ENCODE peak calls at places on chromosomes 7 and 10, in eight cellular contexts. U is body of pancreas, K is adrenal gland, L is transverse colon, F is GM20000, M is cardiac muscle cell, G is lower lobe of right lung, O is cardiac fibroblast. Y is an unnamed sample.

GRCh38 chr10:30827531-30828120 is 198.1 kb upstream of the LYZL2 start:
- DNase-seq in U (no peak), F (no peak), M (no peak), O (peak; percentile 79), K (no peak), L (no peak), G (no peak), Y (no peak)

GRCh38 chr10:2890093-2890492 is 177.3 kb upstream of the PFKP start:
- DNase-seq in G (no peak), U (no peak), L (no peak), M (no peak), K (no peak), O (no peak), F (no peak), Y (no peak)

GRCh38 chr10:11551915-11552602 is 59.4 kb downstream of the USP6NL start:
- DNase-seq in G (no peak), M (no peak), K (no peak), U (no peak), O (peak; percentile 86), L (no peak), F (no peak), Y (no peak)

GRCh38 chr7:148287538-148287937 is 303.0 kb upstream of the C7orf33 start:
- DNase-seq in O (no peak), G (no peak), M (no peak), F (no peak), K (no peak), L (no peak), U (no peak), Y (no peak)

GRCh38 chr7:43591551-43592180 is 8.8 kb downstream of the STK17A start:
- DNase-seq in K (no peak), G (no peak), F (no peak), U (no peak), L (no peak), O (no peak), M (no peak), Y (no peak)

GRCh38 chr7:6650086-6650485 is 13.0 kb downstream of the ZNF316 start:
- DNase-seq in G (no peak), F (no peak), L (no peak), U (no peak), M (no peak), O (no peak), K (no peak), Y (peak; percentile 10)

GRCh38 chr10:63498665-63499064 is 22.5 kb upstream of the REEP3 start:
- DNase-seq in U (no peak), L (no peak), M (no peak), K (no peak), F (no peak), O (no peak), G (no peak), Y (no peak)

GRCh38 chr7:39633563-39634550 is 10.5 kb downstream of the RALA start:
- DNase-seq in L (no peak), M (no peak), G (no peak), O (no peak), K (no peak), F (no peak), U (no peak), Y (no peak)

GRCh38 chr10:53839437-53840039 is 961.5 kb downstream of the PCDH15 start:
- DNase-seq in L (no peak), M (peak; percentile 34), G (no peak), K (no peak), F (no peak), U (no peak), O (peak; percentile 34), Y (no peak)

GRCh38 chr10:133162178-133162909 is 2.3 kb downstream of the KNDC1 start:
- DNase-seq in M (no peak), U (no peak), K (peak; percentile 83), L (no peak), O (no peak), G (peak; percentile 59), F (no peak), Y (no peak)

GRCh38 chr10:133161486-133162051 is 1.6 kb downstream of the KNDC1 start:
- DNase-seq in U (no peak), M (no peak), F (no peak), G (peak; percentile 39), L (no peak), O (no peak), K (peak; percentile 81), Y (no peak)

GRCh38 chr10:133159611-133159949 is 439 bp upstream of the KNDC1 start:
- DNase-seq in U (no peak), M (no peak), O (no peak), K (no peak), F (no peak), L (no peak), G (no peak), Y (no peak)

GRCh38 chr10:133159950-133160812 is at the start of gene KNDC1:
- DNase-seq in L (no peak), K (peak; percentile 74), G (peak; percentile 49), O (peak; percentile 32), F (peak; percentile 73), U (peak; percentile 34), M (peak; percentile 84), Y (no peak)

GRCh38 chr10:133160813-133161471 is 923 bp downstream of the KNDC1 start:
- DNase-seq in O (no peak), L (no peak), K (peak; percentile 55), M (no peak), F (peak; percentile 45), G (no peak), U (no peak), Y (no peak)
- TF ChIP-seq CTCF in O (no peak), L (no peak), K (no peak), M (no peak), F (no peak), G (no peak), U (no peak), Y (no peak)

GRCh38 chr7:114539575-114539974 is 125.0 kb downstream of the FOXP2 start:
- DNase-seq in O (peak; percentile 58), U (peak; percentile 46), M (peak; percentile 51), G (no peak), F (no peak), L (peak; percentile 7), K (no peak), Y (no peak)
- TF ChIP-seq CTCF in O (peak; percentile 6), U (peak; percentile 6), M (peak; percentile 72), G (no peak), F (no peak), L (no peak), K (no peak), Y (peak; percentile 53)

GRCh38 chr7:2444476-2444875 is 31.7 kb downstream of the GRIFIN start:
- DNase-seq in L (no peak), K (no peak), G (no peak), O (peak; percentile 67), M (no peak), F (no peak), U (no peak), Y (no peak)

GRCh38 chr7:2438775-2439174 is 35.4 kb downstream of the CHST12 start:
- DNase-seq in U (no peak), O (no peak), M (no peak), L (no peak), G (no peak), K (no peak), F (no peak), Y (no peak)

GRCh38 chr7:2443491-2443890 is 32.7 kb downstream of the GRIFIN start:
- DNase-seq in U (no peak), F (no peak), O (no peak), L (no peak), M (no peak), K (no peak), G (no peak), Y (no peak)

GRCh38 chr7:2440608-2441245 is 35.5 kb downstream of the GRIFIN start:
- DNase-seq in K (no peak), F (no peak), U (peak; percentile 74), L (no peak), M (peak; percentile 63), G (no peak), O (no peak), Y (no peak)

GRCh38 chr7:2441430-2442058 is 34.7 kb downstream of the GRIFIN start:
- DNase-seq in F (no peak), U (no peak), L (no peak), O (no peak), K (no peak), M (no peak), G (no peak), Y (no peak)
- TF ChIP-seq CTCF in F (no peak), U (no peak), L (no peak), O (no peak), K (no peak), M (no peak), G (no peak), Y (no peak)

DNA sequence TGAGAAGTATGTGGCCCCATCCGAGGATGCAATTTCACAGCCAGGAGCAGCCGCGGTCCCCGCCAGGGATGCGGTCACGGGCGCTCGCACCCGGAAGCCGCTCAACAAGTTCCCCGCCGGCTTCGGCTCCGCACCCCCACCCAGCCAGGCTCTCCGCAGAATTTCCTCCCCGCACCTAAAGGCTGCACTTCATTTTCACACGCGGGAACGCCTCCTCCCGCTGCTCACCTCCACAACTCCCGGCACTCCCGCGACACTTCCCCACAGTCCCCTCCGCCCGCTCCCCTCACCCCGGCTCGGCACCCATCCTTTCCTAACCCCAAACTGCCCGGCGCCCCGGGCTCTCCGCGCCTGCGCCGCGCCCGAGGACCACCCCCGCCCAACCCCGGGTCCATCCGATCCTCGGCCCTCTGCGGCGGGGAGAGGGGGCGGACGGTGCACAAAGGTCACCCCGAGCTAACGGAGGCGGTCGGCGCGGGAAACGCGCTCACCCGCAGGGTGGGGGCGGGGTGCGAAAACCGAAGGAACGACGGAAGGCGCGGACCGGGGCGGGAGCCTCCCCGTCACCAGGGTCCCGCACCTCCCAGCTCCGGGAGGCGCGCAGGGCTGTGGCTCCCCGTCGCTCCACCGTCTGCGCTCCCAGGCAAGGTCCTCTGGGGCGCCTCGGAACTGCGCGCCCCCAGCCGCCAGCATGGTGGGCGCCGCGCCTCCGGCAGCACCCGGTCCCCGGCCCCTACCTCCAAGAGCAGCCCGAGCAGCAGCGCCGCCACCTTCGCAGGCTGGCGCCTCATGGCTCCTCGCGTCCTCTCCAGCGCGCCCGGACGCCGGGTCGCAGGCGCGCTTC is 546 bp downstream of the VOPP1 start:
- DNase-seq in O (peak; percentile 47), F (peak; percentile 79), U (peak; percentile 67), M (peak; percentile 58), L (peak; percentile 78), K (peak; percentile 73), G (peak; percentile 76), Y (no peak)
- TF ChIP-seq CTCF in O (no peak), F (no peak), U (no peak), M (no peak), L (no peak), K (no peak), G (no peak), Y (no peak)

DNA sequence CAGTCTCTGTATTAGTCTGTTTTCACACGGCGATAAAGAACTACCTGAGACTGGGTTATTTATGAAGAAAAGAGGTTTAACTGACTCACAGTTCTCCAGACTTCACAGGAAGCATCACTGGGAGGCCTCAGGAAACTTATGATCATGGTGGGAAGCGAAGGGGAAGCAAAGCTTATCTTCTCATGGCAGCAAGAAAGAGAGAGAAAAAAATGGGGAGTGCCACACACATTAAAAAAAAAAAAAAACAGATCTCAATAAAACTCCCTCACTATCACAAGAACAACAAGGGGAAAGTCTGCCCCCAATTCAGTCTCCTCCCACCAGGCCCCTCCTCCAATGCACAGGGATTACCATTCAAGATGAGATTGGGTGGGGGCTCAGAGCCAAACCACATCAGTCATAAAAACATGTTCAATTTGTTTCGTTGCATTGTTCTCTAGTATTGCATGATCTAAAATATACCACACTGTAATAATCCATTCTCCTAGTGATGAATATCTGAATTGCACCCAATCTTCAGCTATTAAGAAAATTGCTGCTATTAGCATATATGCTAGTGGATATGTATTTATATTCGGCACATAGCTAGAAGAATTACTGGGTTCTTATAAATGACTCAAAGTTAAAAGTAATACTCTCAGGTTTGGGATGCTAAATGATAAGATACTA is 328.9 kb upstream of the KCND2 start:
- DNase-seq in K (no peak), U (no peak), F (no peak), O (no peak), L (no peak), G (no peak), M (no peak), Y (no peak)
- TF ChIP-seq CTCF in K (no peak), U (no peak), F (no peak), O (no peak), L (no peak), G (no peak), M (no peak), Y (no peak)